ENCODE peak calls at places on chromosomes 3 and 15, in ten cellular contexts. B, K, F, J, Z, S, W, Y, U and T are unnamed samples.

GRCh38 chr15:74906193-74906449 is 530 bp downstream of the FAM219B start:
- DNase-seq in B (no peak), K (no peak), F (no peak), J (peak; percentile 36), Z (no peak), S (no peak), W (no peak), Y (no peak), U (peak; percentile 47), T (no peak)

GRCh38 chr15:71440479-71441071 is 325.3 kb downstream of the THSD4 start:
- DNase-seq in B (no peak), K (peak; percentile 40), F (peak; percentile 83), J (peak; percentile 76), Z (peak; percentile 35), S (peak; percentile 87), W (no peak), Y (peak; percentile 67), U (peak; percentile 27), T (peak; percentile 43)

GRCh38 chr15:60052796-60053195 is 48.7 kb downstream of the FOXB1 start:
- DNase-seq in B (no peak), K (no peak), F (peak; percentile 17), J (no peak), Z (no peak), S (no peak), W (no peak), Y (peak; percentile 5), U (no peak), T (no peak)

GRCh38 chr3:104635872-104636580 is 730.7 kb upstream of the ALCAM start:
- DNase-seq in B (no peak), K (no peak), F (no peak), J (no peak), Z (no peak), S (no peak), W (no peak), Y (peak; percentile 5), U (no peak), T (no peak)

GRCh38 chr3:177329854-177330253 is 132.6 kb upstream of the TBL1XR1 start:
- DNase-seq in B (no peak), K (no peak), F (no peak), J (no peak), Z (no peak), S (no peak), W (no peak), Y (no peak), U (no peak), T (no peak)

GRCh38 chr3:71551286-71551919 is 32.1 kb downstream of the FOXP1 start:
- DNase-seq in B (no peak), K (no peak), F (peak; percentile 56), J (peak; percentile 83), Z (no peak), S (peak; percentile 55), W (no peak), Y (peak; percentile 40), U (no peak), T (no peak)

GRCh38 chr3:122100591-122101491 is 45.7 kb downstream of the CD86 start:
- DNase-seq in B (no peak), K (no peak), F (no peak), J (peak; percentile 21), Z (no peak), S (peak; percentile 8), W (no peak), Y (peak; percentile 16), U (peak; percentile 2), T (no peak)

GRCh38 chr3:134340362-134340997 is 33.8 kb downstream of the AMOTL2 start:
- DNase-seq in B (no peak), K (no peak), F (no peak), J (no peak), Z (no peak), S (no peak), W (no peak), Y (no peak), U (no peak), T (no peak)

GRCh38 chr15:63718590-63719035 is 115.1 kb downstream of the HERC1 start:
- DNase-seq in B (peak; percentile 23), K (peak; percentile 55), F (peak; percentile 64), J (peak; percentile 90), Z (no peak), S (peak; percentile 88), W (no peak), Y (peak; percentile 68), U (no peak), T (no peak)

GRCh38 chr15:62805502-62805901 is 237.0 kb upstream of the TPM1 start:
- DNase-seq in B (no peak), K (no peak), F (no peak), J (no peak), Z (no peak), S (no peak), W (no peak), Y (no peak), U (no peak), T (no peak)

GRCh38 chr15:100892013-100892355 is 12.4 kb downstream of the ALDH1A3 start:
- DNase-seq in B (no peak), K (no peak), F (no peak), J (no peak), Z (no peak), S (no peak), W (no peak), Y (no peak), U (no peak), T (no peak)

GRCh38 chr3:197736010-197736490 is 654 bp downstream of the RUBCN start:
- DNase-seq in B (no peak), K (no peak), F (no peak), J (peak; percentile 13), Z (peak; percentile 47), S (peak; percentile 10), W (no peak), Y (no peak), U (peak; percentile 44), T (no peak)

GRCh38 chr15:66390670-66391069 is 4.0 kb downstream of the MAP2K1 start:
- DNase-seq in B (no peak), K (no peak), F (no peak), J (peak; percentile 29), Z (no peak), S (no peak), W (no peak), Y (peak; percentile 60), U (peak; percentile 41), T (no peak)

GRCh38 chr3:55538158-55538557 is 51.1 kb upstream of the WNT5A start:
- DNase-seq in B (no peak), K (no peak), F (no peak), J (no peak), Z (no peak), S (no peak), W (no peak), Y (no peak), U (no peak), T (no peak)

GRCh38 chr3:152175576-152175883 is 93.2 kb upstream of the MBNL1 start:
- DNase-seq in B (peak; percentile 26), K (peak; percentile 66), F (peak; percentile 90), J (peak; percentile 98), Z (no peak), S (peak; percentile 94), W (no peak), Y (peak; percentile 94), U (no peak), T (peak; percentile 23)